ENCODE peak calls at places on chromosome 22, in seven cellular contexts. One of them, this sample, is unnamed.

GRCh38 chr22:38837414-38837813 is 6.4 kb downstream of the NPTXR start:
- DNase-seq in RPMI7951: no peak
- DNase-seq in NCI-H1092 treated with DMSO at 0.1 percent for 48 hours: no peak
- DNase-seq in right lobe of liver: no peak
- DNase-seq in heart right ventricle: no peak
- DNase-seq in fibroblast of the conjunctiva: no peak
- DNase-seq in effector CD4-positive, alpha-beta T cell: no peak
- DNase-seq in this sample: no peak

GRCh38 chr22:35608088-35608487 is 9.0 kb downstream of the MB start:
- DNase-seq in fibroblast of the conjunctiva: no peak
- DNase-seq in effector CD4-positive, alpha-beta T cell: no peak
- DNase-seq in heart right ventricle: no peak
- DNase-seq in RPMI7951: peak
- DNase-seq in right lobe of liver: no peak
- DNase-seq in NCI-H1092 treated with DMSO at 0.1 percent for 48 hours: no peak
- DNase-seq in this sample: no peak

GRCh38 chr22:46045459-46046298 is 68.7 kb upstream of the WNT7B start:
- DNase-seq in effector CD4-positive, alpha-beta T cell: no peak
- DNase-seq in RPMI7951: no peak
- DNase-seq in fibroblast of the conjunctiva: no peak
- DNase-seq in heart right ventricle: no peak
- DNase-seq in right lobe of liver: peak
- DNase-seq in NCI-H1092 treated with DMSO at 0.1 percent for 48 hours: no peak
- DNase-seq in this sample: peak

GRCh38 chr22:35380013-35380412 is 883 bp upstream of the HMOX1 start:
- DNase-seq in RPMI7951: peak
- DNase-seq in NCI-H1092 treated with DMSO at 0.1 percent for 48 hours: no peak
- DNase-seq in effector CD4-positive, alpha-beta T cell: no peak
- DNase-seq in right lobe of liver: no peak
- DNase-seq in fibroblast of the conjunctiva: no peak
- DNase-seq in heart right ventricle: no peak
- DNase-seq in this sample: no peak

GRCh38 chr22:19514831-19515565 is 9.2 kb downstream of the CLDN5 start:
- DNase-seq in RPMI7951: no peak
- DNase-seq in right lobe of liver: no peak
- DNase-seq in effector CD4-positive, alpha-beta T cell: no peak
- DNase-seq in heart right ventricle: no peak
- DNase-seq in NCI-H1092 treated with DMSO at 0.1 percent for 48 hours: peak
- DNase-seq in fibroblast of the conjunctiva: no peak
- DNase-seq in this sample: no peak

GRCh38 chr22:37488337-37489135 is 2.4 kb upstream of the MFNG start:
- DNase-seq in right lobe of liver: no peak
- DNase-seq in RPMI7951: no peak
- DNase-seq in heart right ventricle: no peak
- DNase-seq in effector CD4-positive, alpha-beta T cell: no peak
- DNase-seq in NCI-H1092 treated with DMSO at 0.1 percent for 48 hours: no peak
- DNase-seq in fibroblast of the conjunctiva: no peak
- DNase-seq in this sample: no peak

GRCh38 chr22:18091916-18092526 is 14.2 kb downstream of the PEX26 start:
- DNase-seq in effector CD4-positive, alpha-beta T cell: peak
- DNase-seq in right lobe of liver: peak
- DNase-seq in RPMI7951: no peak
- DNase-seq in fibroblast of the conjunctiva: no peak
- DNase-seq in NCI-H1092 treated with DMSO at 0.1 percent for 48 hours: no peak
- DNase-seq in heart right ventricle: peak
- DNase-seq in this sample: peak

GRCh38 chr22:20745177-20745576 is 28.7 kb upstream of the SERPIND1 start:
- DNase-seq in right lobe of liver: no peak
- DNase-seq in fibroblast of the conjunctiva: no peak
- DNase-seq in RPMI7951: no peak
- DNase-seq in heart right ventricle: no peak
- DNase-seq in NCI-H1092 treated with DMSO at 0.1 percent for 48 hours: no peak
- DNase-seq in effector CD4-positive, alpha-beta T cell: no peak
- DNase-seq in this sample: no peak

GRCh38 chr22:49076300-49077035 is 751.2 kb downstream of the BRD1 start:
- DNase-seq in heart right ventricle: no peak
- DNase-seq in NCI-H1092 treated with DMSO at 0.1 percent for 48 hours: no peak
- DNase-seq in fibroblast of the conjunctiva: no peak
- DNase-seq in RPMI7951: no peak
- DNase-seq in right lobe of liver: no peak
- DNase-seq in effector CD4-positive, alpha-beta T cell: no peak
- DNase-seq in this sample: no peak

GRCh38 chr22:31020334-31020733 is 51.3 kb downstream of the TUG1 start:
- DNase-seq in right lobe of liver: no peak
- DNase-seq in fibroblast of the conjunctiva: no peak
- DNase-seq in RPMI7951: no peak
- DNase-seq in heart right ventricle: no peak
- DNase-seq in effector CD4-positive, alpha-beta T cell: no peak
- DNase-seq in NCI-H1092 treated with DMSO at 0.1 percent for 48 hours: no peak
- DNase-seq in this sample: no peak

GRCh38 chr22:43829448-43829821 is 17.3 kb upstream of the EFCAB6 start:
- DNase-seq in right lobe of liver: peak
- DNase-seq in effector CD4-positive, alpha-beta T cell: no peak
- DNase-seq in NCI-H1092 treated with DMSO at 0.1 percent for 48 hours: no peak
- DNase-seq in fibroblast of the conjunctiva: no peak
- DNase-seq in heart right ventricle: peak
- DNase-seq in RPMI7951: peak
- DNase-seq in this sample: no peak

GRCh38 chr22:41296826-41297667 is 4.3 kb upstream of the ZC3H7B start:
- DNase-seq in right lobe of liver: no peak
- DNase-seq in fibroblast of the conjunctiva: no peak
- DNase-seq in heart right ventricle: no peak
- DNase-seq in NCI-H1092 treated with DMSO at 0.1 percent for 48 hours: no peak
- DNase-seq in RPMI7951: no peak
- DNase-seq in effector CD4-positive, alpha-beta T cell: no peak
- DNase-seq in this sample: no peak

GRCh38 chr22:33766056-33766455 is 154.2 kb downstream of the LARGE1 start:
- DNase-seq in effector CD4-positive, alpha-beta T cell: no peak
- DNase-seq in NCI-H1092 treated with DMSO at 0.1 percent for 48 hours: no peak
- DNase-seq in right lobe of liver: no peak
- DNase-seq in heart right ventricle: no peak
- DNase-seq in RPMI7951: no peak
- DNase-seq in fibroblast of the conjunctiva: no peak
- DNase-seq in this sample: no peak

GRCh38 chr22:19749876-19750275 is 10.7 kb upstream of the TBX1 start:
- DNase-seq in effector CD4-positive, alpha-beta T cell: no peak
- DNase-seq in fibroblast of the conjunctiva: no peak
- DNase-seq in right lobe of liver: no peak
- DNase-seq in NCI-H1092 treated with DMSO at 0.1 percent for 48 hours: no peak
- DNase-seq in heart right ventricle: no peak
- DNase-seq in RPMI7951: no peak
- DNase-seq in this sample: no peak